ENCODE peak calls at places on chromosome 13, in four cellular contexts. W is GM18507, X is non-pigmented ciliary epithelial cell, D is AML-193. A is an unnamed sample.

GRCh38 chr13:25406377-25406776 is 34.6 kb downstream of the ATP8A2 start:
- DNase-seq in W (no peak), X (no peak), D (peak; percentile 20), A (no peak)

GRCh38 chr13:23866420-23867026 is 22.7 kb downstream of the MIPEP start:
- DNase-seq in W (no peak), X (no peak), D (no peak), A (no peak)

GRCh38 chr13:39105110-39105509 is 66.9 kb downstream of the NHLRC3 start:
- DNase-seq in W (no peak), X (no peak), D (no peak), A (no peak)

GRCh38 chr13:32905864-32906180 is 110.4 kb upstream of the KL start:
- DNase-seq in W (no peak), X (no peak), D (no peak), A (no peak)

GRCh38 chr13:36822786-36823185 is 3.8 kb downstream of the RFXAP start:
- DNase-seq in W (no peak), X (no peak), D (peak; percentile 43), A (no peak)

GRCh38 chr13:20703785-20704458 is 423 bp downstream of the IL17D start:
- DNase-seq in W (peak; percentile 87), X (no peak), D (peak; percentile 59), A (peak; percentile 94)

GRCh38 chr13:110308377-110309158 is 1.5 kb downstream of the COL4A2 start:
- DNase-seq in W (no peak), X (no peak), D (no peak), A (no peak)

GRCh38 chr13:33634526-33635111 is 183.3 kb upstream of the RFC3 start:
- DNase-seq in W (no peak), X (no peak), D (no peak), A (no peak)

GRCh38 chr13:35724480-35724879 is 248.0 kb upstream of the MAB21L1 start:
- DNase-seq in W (no peak), X (no peak), D (no peak), A (no peak)

GRCh38 chr13:84130739-84131138 is 248.5 kb upstream of the SLITRK1 start:
- DNase-seq in W (no peak), X (no peak), D (no peak), A (no peak)

GRCh38 chr13:48221301-48222190 is 11.5 kb upstream of the ITM2B start:
- DNase-seq in W (no peak), X (no peak), D (peak; percentile 32), A (no peak)

GRCh38 chr13:74575729-74576125 is 441.5 kb upstream of the KLF12 start:
- DNase-seq in W (no peak), X (no peak), D (no peak), A (peak; percentile 71)

GRCh38 chr13:32033744-32034143 is 2.2 kb downstream of the FRY start:
- DNase-seq in W (no peak), X (no peak), D (peak; percentile 40), A (no peak)

GRCh38 chr13:93951153-93951552 is 528.3 kb downstream of the DCT start:
- DNase-seq in W (no peak), X (no peak), D (no peak), A (no peak)

GRCh38 chr13:49615844-49616687 is 12.2 kb upstream of the ARL11 start:
- DNase-seq in W (no peak), X (no peak), D (no peak), A (no peak)

GRCh38 chr13:28540612-28541011 is 45.7 kb upstream of the FLT1 start:
- DNase-seq in W (no peak), X (no peak), D (no peak), A (no peak)

GRCh38 chr13:22757530-22758120 is 423.2 kb upstream of the SGCG start:
- DNase-seq in W (no peak), X (no peak), D (no peak), A (no peak)

GRCh38 chr13:98108330-98108729 is 34.6 kb upstream of the FARP1 start:
- DNase-seq in W (no peak), X (no peak), D (no peak), A (no peak)

GRCh38 chr13:113618455-113618854 is 33.9 kb downstream of the TFDP1 start:
- DNase-seq in W (no peak), X (no peak), D (no peak), A (no peak)

GRCh38 chr13:101925731-101926130 is 473.3 kb downstream of the ITGBL1 start:
- DNase-seq in W (no peak), X (no peak), D (no peak), A (no peak)